ENCODE peak calls at places on chromosome 3, in nine cellular contexts. One of them, this sample, is unnamed.

GRCh38 chr3:111045564-111045963 is 26.1 kb upstream of the NECTIN3 start:
- DNase-seq in globus pallidus: no peak
- DNase-seq in iris pigment epithelial cell: peak
- DNase-seq in cardiac muscle cell: peak
- DNase-seq in AG10803: no peak
- DNase-seq in dorsolateral prefrontal cortex: no peak
- DNase-seq in stomach: no peak
- DNase-seq in BJ: no peak
- DNase-seq in T follicular helper cell: no peak
- DNase-seq in this sample: no peak

GRCh38 chr3:187016639-187017345 is 86.5 kb downstream of the ST6GAL1 start:
- DNase-seq in dorsolateral prefrontal cortex: no peak
- DNase-seq in iris pigment epithelial cell: peak
- DNase-seq in BJ: no peak
- DNase-seq in cardiac muscle cell: peak
- DNase-seq in AG10803: peak
- DNase-seq in stomach: no peak
- DNase-seq in globus pallidus: no peak
- DNase-seq in T follicular helper cell: no peak
- DNase-seq in this sample: no peak

GRCh38 chr3:161694682-161695586 is 198.3 kb downstream of the OTOL1 start:
- DNase-seq in T follicular helper cell: no peak
- DNase-seq in dorsolateral prefrontal cortex: no peak
- DNase-seq in iris pigment epithelial cell: no peak
- DNase-seq in cardiac muscle cell: no peak
- DNase-seq in globus pallidus: no peak
- DNase-seq in AG10803: no peak
- DNase-seq in BJ: no peak
- DNase-seq in stomach: no peak
- DNase-seq in this sample: no peak

GRCh38 chr3:64440498-64440897 is 215.2 kb upstream of the PRICKLE2 start:
- DNase-seq in globus pallidus: no peak
- DNase-seq in T follicular helper cell: no peak
- DNase-seq in dorsolateral prefrontal cortex: no peak
- DNase-seq in stomach: peak
- DNase-seq in iris pigment epithelial cell: peak
- DNase-seq in AG10803: peak
- DNase-seq in BJ: no peak
- DNase-seq in cardiac muscle cell: peak
- DNase-seq in this sample: no peak

GRCh38 chr3:4977001-4977888 is 2.0 kb upstream of the BHLHE40 start:
- DNase-seq in globus pallidus: peak
- DNase-seq in dorsolateral prefrontal cortex: peak
- DNase-seq in BJ: no peak
- DNase-seq in T follicular helper cell: no peak
- DNase-seq in iris pigment epithelial cell: peak
- DNase-seq in stomach: peak
- DNase-seq in AG10803: peak
- DNase-seq in cardiac muscle cell: peak
- DNase-seq in this sample: peak

GRCh38 chr3:23304424-23304823 is 101.3 kb downstream of the UBE2E2 start:
- DNase-seq in globus pallidus: no peak
- DNase-seq in dorsolateral prefrontal cortex: no peak
- DNase-seq in iris pigment epithelial cell: peak
- DNase-seq in stomach: no peak
- DNase-seq in AG10803: peak
- DNase-seq in cardiac muscle cell: peak
- DNase-seq in T follicular helper cell: no peak
- DNase-seq in BJ: peak
- DNase-seq in this sample: no peak

GRCh38 chr3:23992051-23992628 is 47.1 kb downstream of the NR1D2 start:
- DNase-seq in globus pallidus: no peak
- DNase-seq in dorsolateral prefrontal cortex: no peak
- DNase-seq in iris pigment epithelial cell: peak
- DNase-seq in BJ: no peak
- DNase-seq in T follicular helper cell: no peak
- DNase-seq in stomach: no peak
- DNase-seq in cardiac muscle cell: peak
- DNase-seq in AG10803: peak
- DNase-seq in this sample: peak

GRCh38 chr3:20043398-20043797 is 3.2 kb downstream of the KAT2B start:
- DNase-seq in T follicular helper cell: peak
- DNase-seq in globus pallidus: peak
- DNase-seq in BJ: no peak
- DNase-seq in AG10803: peak
- DNase-seq in dorsolateral prefrontal cortex: peak
- DNase-seq in stomach: peak
- DNase-seq in iris pigment epithelial cell: peak
- DNase-seq in cardiac muscle cell: peak
- DNase-seq in this sample: no peak

GRCh38 chr3:50300681-50301254 is 1.6 kb upstream of the HYAL3 start:
- DNase-seq in iris pigment epithelial cell: no peak
- DNase-seq in dorsolateral prefrontal cortex: no peak
- DNase-seq in T follicular helper cell: no peak
- DNase-seq in BJ: no peak
- DNase-seq in stomach: no peak
- DNase-seq in globus pallidus: no peak
- DNase-seq in AG10803: no peak
- DNase-seq in cardiac muscle cell: no peak
- DNase-seq in this sample: no peak

GRCh38 chr3:152718810-152719209 is 116.1 kb upstream of the P2RY1 start:
- DNase-seq in iris pigment epithelial cell: no peak
- DNase-seq in stomach: no peak
- DNase-seq in AG10803: no peak
- DNase-seq in T follicular helper cell: no peak
- DNase-seq in cardiac muscle cell: peak
- DNase-seq in globus pallidus: no peak
- DNase-seq in dorsolateral prefrontal cortex: no peak
- DNase-seq in BJ: no peak
- DNase-seq in this sample: no peak

GRCh38 chr3:132344666-132345280 is 27.6 kb downstream of the ACP3 start:
- DNase-seq in cardiac muscle cell: no peak
- DNase-seq in T follicular helper cell: no peak
- DNase-seq in stomach: no peak
- DNase-seq in AG10803: peak
- DNase-seq in dorsolateral prefrontal cortex: no peak
- DNase-seq in iris pigment epithelial cell: peak
- DNase-seq in globus pallidus: no peak
- DNase-seq in BJ: no peak
- DNase-seq in this sample: no peak

GRCh38 chr3:66138336-66139234 is 82.2 kb upstream of the SLC25A26 start:
- DNase-seq in cardiac muscle cell: peak
- DNase-seq in T follicular helper cell: no peak
- DNase-seq in dorsolateral prefrontal cortex: peak
- DNase-seq in iris pigment epithelial cell: peak
- DNase-seq in globus pallidus: peak
- DNase-seq in BJ: no peak
- DNase-seq in stomach: peak
- DNase-seq in AG10803: peak
- DNase-seq in this sample: peak

GRCh38 chr3:107523361-107524213 is 825 bp downstream of the BBX start:
- DNase-seq in iris pigment epithelial cell: peak
- DNase-seq in BJ: no peak
- DNase-seq in stomach: peak
- DNase-seq in cardiac muscle cell: peak
- DNase-seq in dorsolateral prefrontal cortex: peak
- DNase-seq in T follicular helper cell: peak
- DNase-seq in AG10803: peak
- DNase-seq in globus pallidus: peak
- DNase-seq in this sample: peak

GRCh38 chr3:19348929-19349564 is 200.7 kb downstream of the KCNH8 start:
- DNase-seq in globus pallidus: no peak
- DNase-seq in T follicular helper cell: no peak
- DNase-seq in AG10803: peak
- DNase-seq in stomach: no peak
- DNase-seq in cardiac muscle cell: peak
- DNase-seq in dorsolateral prefrontal cortex: no peak
- DNase-seq in iris pigment epithelial cell: peak
- DNase-seq in BJ: no peak
- DNase-seq in this sample: peak

GRCh38 chr3:115699741-115700140 is 76.4 kb downstream of the GAP43 start:
- DNase-seq in cardiac muscle cell: peak
- DNase-seq in AG10803: peak
- DNase-seq in dorsolateral prefrontal cortex: no peak
- DNase-seq in stomach: no peak
- DNase-seq in iris pigment epithelial cell: peak
- DNase-seq in T follicular helper cell: no peak
- DNase-seq in BJ: no peak
- DNase-seq in globus pallidus: no peak
- DNase-seq in this sample: no peak

GRCh38 chr3:16143870-16144568 is 30.5 kb upstream of the GALNT15 start:
- DNase-seq in stomach: no peak
- DNase-seq in cardiac muscle cell: no peak
- DNase-seq in BJ: no peak
- DNase-seq in AG10803: no peak
- DNase-seq in T follicular helper cell: no peak
- DNase-seq in globus pallidus: no peak
- DNase-seq in iris pigment epithelial cell: no peak
- DNase-seq in dorsolateral prefrontal cortex: no peak
- DNase-seq in this sample: no peak

GRCh38 chr3:66588340-66588847 is 87.6 kb upstream of the LRIG1 start:
- DNase-seq in globus pallidus: no peak
- DNase-seq in dorsolateral prefrontal cortex: no peak
- DNase-seq in AG10803: no peak
- DNase-seq in stomach: no peak
- DNase-seq in BJ: no peak
- DNase-seq in T follicular helper cell: no peak
- DNase-seq in iris pigment epithelial cell: peak
- DNase-seq in cardiac muscle cell: no peak
- DNase-seq in this sample: no peak

GRCh38 chr3:173411288-173412064 is 13.9 kb downstream of the NLGN1 start:
- DNase-seq in globus pallidus: peak
- DNase-seq in iris pigment epithelial cell: peak
- DNase-seq in AG10803: peak
- DNase-seq in dorsolateral prefrontal cortex: no peak
- DNase-seq in stomach: no peak
- DNase-seq in BJ: no peak
- DNase-seq in T follicular helper cell: no peak
- DNase-seq in cardiac muscle cell: peak
- DNase-seq in this sample: peak

GRCh38 chr3:112778298-112779008 is 68.2 kb downstream of the CD200R1L start:
- DNase-seq in AG10803: peak
- DNase-seq in BJ: peak
- DNase-seq in dorsolateral prefrontal cortex: no peak
- DNase-seq in globus pallidus: no peak
- DNase-seq in stomach: no peak
- DNase-seq in cardiac muscle cell: peak
- DNase-seq in iris pigment epithelial cell: peak
- DNase-seq in T follicular helper cell: no peak
- DNase-seq in this sample: no peak

GRCh38 chr3:94862703-94863102 is 799.8 kb downstream of the NSUN3 start:
- DNase-seq in AG10803: peak
- DNase-seq in stomach: no peak
- DNase-seq in T follicular helper cell: no peak
- DNase-seq in globus pallidus: peak
- DNase-seq in iris pigment epithelial cell: peak
- DNase-seq in BJ: no peak
- DNase-seq in cardiac muscle cell: peak
- DNase-seq in dorsolateral prefrontal cortex: no peak
- DNase-seq in this sample: no peak

GRCh38 chr3:52054689-52055511 is 1.5 kb downstream of the DUSP7 start:
- DNase-seq in T follicular helper cell: no peak
- DNase-seq in AG10803: peak
- DNase-seq in BJ: no peak
- DNase-seq in stomach: no peak
- DNase-seq in globus pallidus: no peak
- DNase-seq in iris pigment epithelial cell: no peak
- DNase-seq in cardiac muscle cell: no peak
- DNase-seq in dorsolateral prefrontal cortex: no peak
- DNase-seq in this sample: no peak

GRCh38 chr3:112688085-112688769 is 47.3 kb upstream of the CCDC80 start:
- DNase-seq in iris pigment epithelial cell: no peak
- DNase-seq in stomach: no peak
- DNase-seq in cardiac muscle cell: no peak
- DNase-seq in AG10803: no peak
- DNase-seq in BJ: no peak
- DNase-seq in dorsolateral prefrontal cortex: no peak
- DNase-seq in globus pallidus: no peak
- DNase-seq in T follicular helper cell: no peak
- DNase-seq in this sample: no peak

GRCh38 chr3:136659253-136659652 is 92.9 kb downstream of the STAG1 start:
- DNase-seq in BJ: peak
- DNase-seq in AG10803: peak
- DNase-seq in iris pigment epithelial cell: peak
- DNase-seq in globus pallidus: peak
- DNase-seq in dorsolateral prefrontal cortex: no peak
- DNase-seq in stomach: no peak
- DNase-seq in T follicular helper cell: no peak
- DNase-seq in cardiac muscle cell: peak
- DNase-seq in this sample: peak

This sample was measured in cerebellum.